ENCODE peak calls at places on chromosome 11, in five cellular contexts. B is adrenal gland, V is breast epithelium, E is A549, A is GM12891. K is an unnamed sample.

GRCh38 chr11:104654414-104654813 is 243.8 kb downstream of the CASP12 start:
- DNase-seq in B (no peak), V (no peak), E (no peak), A (no peak), K (no peak)

GRCh38 chr11:91295591-91295990 is 929.0 kb upstream of the FAT3 start:
- DNase-seq in B (no peak), V (no peak), E (no peak), A (no peak), K (no peak)

GRCh38 chr11:15149050-15149449 is 34.3 kb downstream of the INSC start:
- DNase-seq in B (no peak), V (no peak), E (no peak), A (no peak), K (no peak)

GRCh38 chr11:18081551-18081950 is 24.3 kb downstream of the SAAL1 start:
- DNase-seq in B (no peak), V (no peak), E (no peak), A (no peak), K (no peak)

GRCh38 chr11:12249590-12250260 is 127.6 kb upstream of the PARVA start:
- DNase-seq in B (no peak), V (peak; percentile 79), E (no peak), A (no peak), K (no peak)

GRCh38 chr11:121372671-121373429 is 79.3 kb upstream of the SORL1 start:
- DNase-seq in B (no peak), V (no peak), E (no peak), A (no peak), K (no peak)

GRCh38 chr11:77127969-77128691 is at the start of gene MYO7A:
- DNase-seq in B (peak; percentile 95), V (no peak), E (no peak), A (no peak), K (no peak)

GRCh38 chr11:117443269-117444186 is 115.9 kb downstream of the CEP164 start:
- DNase-seq in B (peak; percentile 39), V (no peak), E (peak; percentile 25), A (no peak), K (peak; percentile 52)

GRCh38 chr11:120883404-120884135 is 140.3 kb upstream of the TBCEL start:
- DNase-seq in B (peak; percentile 20), V (no peak), E (no peak), A (no peak), K (no peak)

GRCh38 chr11:129146196-129146595 is 45.9 kb downstream of the ARHGAP32 start:
- DNase-seq in B (no peak), V (no peak), E (no peak), A (no peak), K (no peak)

GRCh38 chr11:113551645-113552044 is 76.4 kb upstream of the DRD2 start:
- DNase-seq in B (no peak), V (no peak), E (no peak), A (no peak), K (no peak)

GRCh38 chr11:7892751-7893356 is 38.2 kb downstream of the OR10A6 start:
- DNase-seq in B (peak; percentile 2), V (no peak), E (peak; percentile 57), A (no peak), K (peak; percentile 39)

GRCh38 chr11:76789443-76789719 is 6.2 kb downstream of the TSKU start:
- DNase-seq in B (no peak), V (no peak), E (no peak), A (no peak), K (no peak)

GRCh38 chr11:17600316-17601205 is 53.5 kb downstream of the OTOG start:
- DNase-seq in B (no peak), V (peak; percentile 12), E (no peak), A (no peak), K (no peak)

GRCh38 chr11:110531056-110531756 is 101.5 kb downstream of the FDX1 start:
- DNase-seq in B (peak; percentile 63), V (no peak), E (no peak), A (no peak), K (no peak)

GRCh38 chr11:44389963-44390605 is 80.1 kb upstream of the ALX4 start:
- DNase-seq in B (no peak), V (no peak), E (no peak), A (no peak), K (no peak)

GRCh38 chr11:72421351-72421750 is 13.0 kb downstream of the CLPB start:
- DNase-seq in B (no peak), V (no peak), E (no peak), A (no peak), K (no peak)

GRCh38 chr11:131099013-131099412 is 182.7 kb upstream of the SNX19 start:
- DNase-seq in B (no peak), V (no peak), E (peak; percentile 38), A (no peak), K (no peak)

GRCh38 chr11:92765965-92766371 is 203.5 kb upstream of the MTNR1B start:
- DNase-seq in B (peak; percentile 34), V (no peak), E (no peak), A (no peak), K (no peak)

GRCh38 chr11:16784097-16784496 is 45.6 kb downstream of the C11orf58 start:
- DNase-seq in B (no peak), V (no peak), E (no peak), A (no peak), K (no peak)

GRCh38 chr11:47328449-47329390 is 23.8 kb downstream of the MYBPC3 start:
- DNase-seq in B (no peak), V (no peak), E (no peak), A (peak; percentile 62), K (no peak)

GRCh38 chr11:46120361-46120710 is 918 bp downstream of the PHF21A start:
- DNase-seq in B (peak; percentile 30), V (no peak), E (no peak), A (no peak), K (no peak)

GRCh38 chr11:106398396-106399074 is 321.1 kb downstream of the AASDHPPT start:
- DNase-seq in B (no peak), V (no peak), E (peak; percentile 30), A (no peak), K (no peak)

GRCh38 chr11:130720232-130720787 is 196.0 kb downstream of the SNX19 start:
- DNase-seq in B (no peak), V (no peak), E (no peak), A (no peak), K (no peak)

GRCh38 chr11:36022891-36023290 is 79.0 kb downstream of the LDLRAD3 start:
- DNase-seq in B (no peak), V (no peak), E (no peak), A (no peak), K (no peak)

GRCh38 chr11:125410091-125410490 is 86.0 kb downstream of the FEZ1 start:
- DNase-seq in B (no peak), V (peak; percentile 45), E (no peak), A (no peak), K (no peak)

GRCh38 chr11:64534950-64535349 is 56.1 kb upstream of the SLC22A12 start:
- DNase-seq in B (no peak), V (no peak), E (no peak), A (no peak), K (no peak)

GRCh38 chr11:4664791-4665190 is 21.0 kb downstream of the OR51E1 start:
- DNase-seq in B (no peak), V (no peak), E (no peak), A (no peak), K (no peak)

GRCh38 chr11:4664183-4664582 is 20.4 kb downstream of the OR51E1 start:
- DNase-seq in B (no peak), V (no peak), E (no peak), A (no peak), K (no peak)

DNA sequence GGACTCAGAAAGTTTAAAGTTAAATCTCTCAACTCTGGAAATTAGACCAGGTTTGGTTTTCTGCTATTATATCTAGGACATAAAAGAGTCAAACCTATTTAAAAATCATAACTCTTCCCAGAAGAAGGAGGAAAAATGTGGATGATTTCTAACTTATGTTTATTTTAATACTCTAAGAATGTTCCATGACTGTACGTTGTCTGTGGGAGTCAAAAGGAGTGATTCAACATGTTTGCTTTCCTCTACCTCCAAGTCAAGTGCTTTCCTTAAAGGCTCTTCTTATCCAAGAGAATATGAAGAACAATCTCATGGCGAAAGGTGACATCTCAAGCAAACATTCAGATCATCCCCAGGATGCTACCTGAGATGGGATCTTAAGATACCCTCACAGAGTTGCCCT is 21.6 kb downstream of the OR51E1 start:
- DNase-seq in B (no peak), V (no peak), E (no peak), A (no peak), K (no peak)
- TF ChIP-seq POLR2A in B (no peak), V (no peak), E (no peak), A (no peak), K (no peak)

GRCh38 chr11:33709471-33709870 is 8.8 kb upstream of the C11orf91 start:
- DNase-seq in B (no peak), V (no peak), E (no peak), A (no peak), K (no peak)
- TF ChIP-seq POLR2A in B (no peak), V (no peak), E (no peak), A (no peak), K (no peak)

DNA sequence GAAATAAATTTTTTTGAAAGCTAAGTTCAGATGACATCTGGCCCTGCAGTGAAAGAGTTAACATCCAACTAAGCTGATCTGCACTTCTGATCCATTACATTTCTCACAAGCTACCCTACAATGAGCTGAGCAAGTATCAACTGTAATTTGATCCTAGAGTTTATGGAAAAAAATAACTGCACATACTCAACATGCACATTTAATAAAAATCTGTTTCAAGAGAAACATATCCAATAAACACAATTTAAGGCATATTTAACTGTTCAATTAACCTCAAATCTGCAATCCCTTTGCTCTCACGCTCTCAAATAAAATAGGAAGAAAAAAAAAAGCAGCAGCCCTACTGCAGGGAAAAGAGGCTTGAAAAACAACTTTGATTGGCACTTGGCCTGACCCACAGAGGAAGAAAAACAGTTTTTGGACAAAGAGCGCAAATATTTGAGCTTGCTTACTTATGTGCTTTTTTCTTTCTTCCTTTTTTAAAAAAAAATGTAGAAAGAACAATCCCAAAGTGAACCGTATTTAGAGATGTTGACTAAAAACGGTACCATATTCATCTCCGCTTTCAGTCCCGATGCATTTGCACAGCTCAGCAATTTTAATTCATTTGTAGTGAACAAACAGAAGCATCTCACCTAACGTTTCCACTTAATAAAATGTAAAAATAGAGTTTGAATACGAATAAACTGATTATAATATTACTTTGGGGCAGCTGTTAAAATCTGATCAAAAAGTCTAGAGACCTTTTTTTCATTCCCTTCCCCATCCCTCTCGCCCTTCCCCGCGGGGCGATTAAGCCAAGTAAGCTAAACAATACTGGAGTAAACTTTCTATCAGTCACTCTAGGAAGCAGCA is 1.6 kb downstream of the SESN3 start:
- DNase-seq in B (no peak), V (no peak), E (no peak), A (no peak), K (no peak)
- TF ChIP-seq POLR2A in B (no peak), V (no peak), E (no peak), A (no peak), K (no peak)

DNA sequence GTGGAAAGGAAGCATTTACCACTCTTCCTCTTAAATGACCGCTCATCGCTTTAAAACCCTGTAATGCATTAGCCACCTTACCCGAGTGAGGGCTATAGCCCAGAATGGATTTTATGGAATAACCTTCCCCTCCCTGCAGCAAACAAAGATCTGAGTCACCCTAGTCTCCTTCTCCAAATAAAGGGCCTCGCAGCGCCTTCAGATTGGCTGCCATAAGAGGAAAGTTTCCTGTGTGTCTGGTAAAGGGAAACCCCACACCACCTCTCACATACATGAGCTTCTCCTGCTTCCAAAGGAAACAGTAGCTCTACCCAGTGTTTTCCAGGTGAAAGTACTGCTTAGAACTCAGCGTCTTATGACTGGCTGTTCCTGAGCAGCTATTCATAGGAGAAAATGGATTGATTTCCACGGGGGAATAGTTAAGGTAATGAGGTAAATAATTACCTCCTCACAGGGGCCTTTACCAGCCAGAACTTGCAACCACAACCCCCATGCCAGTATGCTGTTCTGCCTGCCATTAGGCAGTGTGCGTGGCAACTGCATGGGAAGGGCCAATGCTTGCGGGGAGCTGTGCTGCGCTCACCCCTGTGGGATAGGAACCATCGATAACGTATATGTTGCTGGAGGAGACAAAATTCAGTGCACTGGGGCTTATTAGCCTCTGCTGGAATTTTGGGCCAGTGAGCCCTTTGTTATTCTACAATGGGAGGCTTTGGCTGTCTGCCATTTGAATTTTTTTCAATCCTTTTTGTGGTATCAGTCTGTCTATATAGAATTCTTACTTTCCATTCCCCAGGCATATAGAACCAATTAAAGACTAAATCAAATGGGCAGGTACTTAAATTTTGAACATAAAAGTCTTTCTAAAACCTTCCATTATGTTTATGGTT is 47.5 kb downstream of the PPP2R1B start:
- DNase-seq in B (peak; percentile 34), V (no peak), E (peak; percentile 59), A (no peak), K (peak; percentile 31)
- TF ChIP-seq POLR2A in B (no peak), V (no peak), E (no peak), A (no peak), K (no peak)

K was measured in H54.